ENCODE peak calls at places on chromosomes 6 and 20, in seven cellular contexts. O, E, A, S, Q, C and U are unnamed samples.

GRCh38 chr20:41049451-41049850 is 20.8 kb downstream of the TOP1 start:
- DNase-seq in O (no peak), E (no peak), A (no peak), S (no peak), Q (no peak), C (no peak), U (no peak)

GRCh38 chr6:161186173-161186769 is 87.6 kb downstream of the AGPAT4 start:
- DNase-seq in O (no peak), E (no peak), A (no peak), S (peak), Q (peak), C (peak), U (peak)

GRCh38 chr6:44309092-44309491 is 4.1 kb downstream of the AARS2 start:
- DNase-seq in O (no peak), E (no peak), A (no peak), S (peak), Q (peak), C (peak), U (peak)

GRCh38 chr20:17142666-17143065 is 84.2 kb upstream of the PCSK2 start:
- DNase-seq in O (no peak), E (no peak), A (peak), S (no peak), Q (no peak), C (no peak), U (no peak)

GRCh38 chr6:163263998-163264661 is 150.4 kb upstream of the QKI start:
- DNase-seq in O (peak), E (peak), A (no peak), S (no peak), Q (no peak), C (no peak), U (no peak)

GRCh38 chr6:160756871-160757270 is 54.8 kb downstream of the PLG start:
- DNase-seq in O (no peak), E (no peak), A (no peak), S (no peak), Q (no peak), C (no peak), U (no peak)

GRCh38 chr6:124924333-124924759 is 37.9 kb upstream of the RNF217 start:
- DNase-seq in O (no peak), E (no peak), A (peak), S (peak), Q (no peak), C (peak), U (peak)

GRCh38 chr6:76788154-76788553 is 675.1 kb downstream of the HTR1B start:
- DNase-seq in O (no peak), E (no peak), A (no peak), S (no peak), Q (no peak), C (no peak), U (no peak)

GRCh38 chr6:142853244-142854180 is 91.5 kb downstream of the HIVEP2 start:
- DNase-seq in O (no peak), E (no peak), A (no peak), S (peak), Q (peak), C (peak), U (no peak)

GRCh38 chr6:168231393-168231957 is 88.1 kb downstream of the DACT2 start:
- DNase-seq in O (no peak), E (no peak), A (no peak), S (no peak), Q (no peak), C (no peak), U (no peak)

GRCh38 chr6:136696238-136696637 is 96.0 kb downstream of the MAP3K5 start:
- DNase-seq in O (no peak), E (no peak), A (peak), S (peak), Q (peak), C (peak), U (no peak)

GRCh38 chr6:37340639-37340943 is 13.2 kb upstream of the RNF8 start:
- DNase-seq in O (no peak), E (no peak), A (no peak), S (peak), Q (no peak), C (no peak), U (no peak)

GRCh38 chr6:44074383-44075136 is 52.7 kb downstream of the MRPL14 start:
- DNase-seq in O (peak), E (peak), A (peak), S (peak), Q (peak), C (peak), U (peak)

GRCh38 chr6:28335564-28336283 is at the start of gene ZSCAN31:
- DNase-seq in O (peak), E (peak), A (peak), S (peak), Q (peak), C (peak), U (peak)

GRCh38 chr20:6632187-6632586 is 135.3 kb upstream of the BMP2 start:
- DNase-seq in O (peak), E (no peak), A (peak), S (no peak), Q (peak), C (peak), U (peak)

GRCh38 chr20:45308078-45308778 is at the start of gene MATN4:
- DNase-seq in O (peak), E (no peak), A (no peak), S (no peak), Q (no peak), C (no peak), U (no peak)

GRCh38 chr6:79399499-79399898 is 137.7 kb downstream of the LCA5 start:
- DNase-seq in O (no peak), E (peak), A (peak), S (no peak), Q (no peak), C (no peak), U (no peak)

GRCh38 chr6:20400476-20401402 is 940 bp upstream of the E2F3 start:
- DNase-seq in O (peak), E (peak), A (peak), S (no peak), Q (peak), C (peak), U (no peak)

GRCh38 chr6:28710466-28711191 is 184.9 kb downstream of the GPX5 start:
- DNase-seq in O (peak), E (peak), A (peak), S (peak), Q (peak), C (no peak), U (peak)

GRCh38 chr6:32973144-32973854 is 4.9 kb downstream of the BRD2 start:
- DNase-seq in O (peak), E (peak), A (peak), S (peak), Q (peak), C (peak), U (no peak)

GRCh38 chr20:50325215-50325614 is 134.6 kb downstream of the CEBPB start:
- DNase-seq in O (no peak), E (no peak), A (no peak), S (no peak), Q (no peak), C (no peak), U (no peak)

GRCh38 chr20:23097636-23098580 is 11.8 kb upstream of the CD93 start:
- DNase-seq in O (no peak), E (no peak), A (no peak), S (no peak), Q (no peak), C (no peak), U (no peak)

GRCh38 chr6:109454483-109455160 is 950 bp downstream of the MICAL1 start:
- DNase-seq in O (no peak), E (no peak), A (peak), S (peak), Q (no peak), C (peak), U (no peak)

GRCh38 chr6:24126586-24127192 is 674 bp downstream of the NRSN1 start:
- DNase-seq in O (peak), E (peak), A (peak), S (peak), Q (peak), C (peak), U (peak)

GRCh38 chr20:41782730-41783406 is 164.7 kb upstream of the CHD6 start:
- DNase-seq in O (no peak), E (no peak), A (no peak), S (no peak), Q (no peak), C (no peak), U (no peak)

GRCh38 chr6:12149944-12150510 is 137.9 kb downstream of the HIVEP1 start:
- DNase-seq in O (no peak), E (no peak), A (no peak), S (no peak), Q (no peak), C (no peak), U (no peak)

GRCh38 chr6:129112591-129112990 is 229.7 kb downstream of the LAMA2 start:
- DNase-seq in O (no peak), E (no peak), A (no peak), S (no peak), Q (no peak), C (no peak), U (no peak)

GRCh38 chr6:140441256-140441655 is 1066.8 kb upstream of the CITED2 start:
- DNase-seq in O (peak), E (peak), A (peak), S (peak), Q (peak), C (peak), U (peak)

GRCh38 chr6:16999486-17000436 is 102.1 kb upstream of the STMND1 start:
- DNase-seq in O (no peak), E (no peak), A (no peak), S (peak), Q (peak), C (peak), U (peak)

GRCh38 chr20:20465259-20465658 is 97.4 kb downstream of the INSM1 start:
- DNase-seq in O (peak), E (peak), A (no peak), S (no peak), Q (no peak), C (peak), U (no peak)

GRCh38 chr20:32621071-32621913 is 36.2 kb upstream of the NOL4L start:
- DNase-seq in O (no peak), E (peak), A (peak), S (no peak), Q (no peak), C (no peak), U (no peak)

GRCh38 chr20:35854697-35855434 is 83.1 kb downstream of the PHF20 start:
- DNase-seq in O (no peak), E (no peak), A (no peak), S (peak), Q (no peak), C (peak), U (peak)
- H3K4me2 ChIP-seq in O (no peak), E (no peak), A (no peak), S (no peak), Q (no peak), C (no peak), U (no peak)

GRCh38 chr6:22249646-22250045 is 47.2 kb downstream of the PRL start:
- DNase-seq in O (no peak), E (no peak), A (no peak), S (no peak), Q (no peak), C (no peak), U (no peak)

GRCh38 chr6:22248513-22249308 is 48.1 kb downstream of the PRL start:
- DNase-seq in O (peak), E (no peak), A (peak), S (peak), Q (no peak), C (peak), U (peak)

GRCh38 chr6:22253955-22254655 is 42.7 kb downstream of the PRL start:
- DNase-seq in O (no peak), E (peak), A (no peak), S (no peak), Q (no peak), C (no peak), U (no peak)

GRCh38 chr6:22250486-22250885 is 46.4 kb downstream of the PRL start:
- DNase-seq in O (peak), E (peak), A (peak), S (no peak), Q (no peak), C (no peak), U (no peak)

DNA sequence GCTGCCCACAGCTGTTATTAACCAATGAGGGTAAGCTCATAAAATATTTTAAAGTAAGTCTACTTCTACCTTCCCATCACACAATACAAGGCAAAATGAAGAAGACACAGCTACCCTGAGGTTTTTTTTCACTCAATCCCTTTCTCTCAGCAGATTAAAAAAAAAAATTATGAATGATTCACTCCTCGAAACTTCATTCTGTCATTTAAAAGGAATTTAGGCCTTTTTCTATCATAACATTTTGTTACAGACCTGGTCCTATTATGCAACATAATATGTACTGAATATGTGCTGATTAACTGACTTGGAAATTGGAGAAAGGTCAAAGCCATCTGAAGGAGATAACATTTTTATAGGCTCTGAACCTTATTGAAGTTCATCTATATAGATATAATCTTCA is 45.5 kb downstream of the PRL start:
- DNase-seq in O (no peak), E (no peak), A (no peak), S (peak), Q (peak), C (peak), U (peak)
- H3K27ac ChIP-seq in O (no peak), E (peak), A (peak), S (no peak), Q (peak), C (no peak), U (peak)

GRCh38 chr6:157761926-157762325 is 61.1 kb upstream of the SNX9 start:
- DNase-seq in O (no peak), E (no peak), A (no peak), S (no peak), Q (no peak), C (no peak), U (no peak)
- H3K4me2 ChIP-seq in O (no peak), E (no peak), A (no peak), S (no peak), Q (no peak), C (peak), U (peak)

DNA sequence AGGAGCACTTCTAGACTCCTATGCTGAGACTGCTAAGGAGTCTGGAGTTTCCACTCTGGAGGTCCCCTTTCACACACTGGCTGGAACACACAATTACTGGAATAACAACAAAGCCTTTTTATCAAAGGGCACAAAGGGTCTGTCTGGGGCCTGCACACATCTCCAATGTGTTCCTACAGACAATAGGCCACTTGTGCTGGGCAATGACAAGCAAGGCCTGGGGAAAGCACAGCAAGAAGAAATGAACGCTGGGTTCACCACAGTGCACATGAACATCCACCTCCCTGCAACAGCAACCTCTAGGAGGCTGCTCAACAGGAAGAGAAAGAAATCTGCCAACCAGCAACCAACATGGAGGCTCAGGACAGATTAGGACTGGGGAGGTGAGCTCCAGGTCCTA is 43.9 kb downstream of the TRPC4AP start:
- DNase-seq in O (no peak), E (peak), A (no peak), S (no peak), Q (no peak), C (no peak), U (no peak)
- H3K27ac ChIP-seq in O (no peak), E (no peak), A (no peak), S (no peak), Q (no peak), C (no peak), U (no peak)

GRCh38 chr20:62697468-62697912 is 11.1 kb upstream of the NTSR1 start:
- DNase-seq in O (no peak), E (no peak), A (no peak), S (no peak), Q (no peak), C (no peak), U (no peak)

GRCh38 chr20:62696999-62697398 is 11.6 kb upstream of the NTSR1 start:
- DNase-seq in O (no peak), E (no peak), A (no peak), S (no peak), Q (no peak), C (no peak), U (no peak)

GRCh38 chr20:62699741-62700140 is 8.9 kb upstream of the NTSR1 start:
- DNase-seq in O (no peak), E (no peak), A (no peak), S (no peak), Q (no peak), C (no peak), U (no peak)

GRCh38 chr20:62699296-62699695 is 9.3 kb upstream of the NTSR1 start:
- DNase-seq in O (no peak), E (no peak), A (no peak), S (no peak), Q (no peak), C (no peak), U (no peak)

GRCh38 chr20:62698231-62698630 is 10.4 kb upstream of the NTSR1 start:
- DNase-seq in O (no peak), E (no peak), A (no peak), S (no peak), Q (no peak), C (no peak), U (no peak)
- H3K4me2 ChIP-seq in O (no peak), E (no peak), A (no peak), S (no peak), Q (no peak), C (no peak), U (no peak)

DNA sequence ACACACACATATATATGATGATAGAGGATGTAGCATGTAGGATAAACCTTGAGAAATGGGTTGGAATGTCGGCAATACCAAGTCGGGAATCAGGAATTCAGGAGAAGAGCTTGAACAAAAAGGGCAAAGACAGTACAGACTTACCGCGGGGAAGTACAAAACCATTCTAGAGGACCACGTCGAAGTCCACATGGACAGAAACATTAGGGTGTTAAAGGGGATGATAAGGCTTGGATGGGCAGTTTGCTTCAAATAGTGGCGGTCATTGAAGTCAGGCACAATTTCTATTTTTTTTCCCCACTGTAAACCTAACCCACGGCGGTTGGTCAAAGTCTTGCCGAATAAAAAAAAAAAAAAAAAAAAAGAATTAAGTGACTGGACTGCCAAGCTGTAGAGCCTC is 766 bp upstream of the NUS1 start:
- DNase-seq in O (no peak), E (no peak), A (no peak), S (no peak), Q (no peak), C (no peak), U (no peak)
- H3K27ac ChIP-seq in O (no peak), E (no peak), A (no peak), S (no peak), Q (peak), C (peak), U (no peak)

DNA sequence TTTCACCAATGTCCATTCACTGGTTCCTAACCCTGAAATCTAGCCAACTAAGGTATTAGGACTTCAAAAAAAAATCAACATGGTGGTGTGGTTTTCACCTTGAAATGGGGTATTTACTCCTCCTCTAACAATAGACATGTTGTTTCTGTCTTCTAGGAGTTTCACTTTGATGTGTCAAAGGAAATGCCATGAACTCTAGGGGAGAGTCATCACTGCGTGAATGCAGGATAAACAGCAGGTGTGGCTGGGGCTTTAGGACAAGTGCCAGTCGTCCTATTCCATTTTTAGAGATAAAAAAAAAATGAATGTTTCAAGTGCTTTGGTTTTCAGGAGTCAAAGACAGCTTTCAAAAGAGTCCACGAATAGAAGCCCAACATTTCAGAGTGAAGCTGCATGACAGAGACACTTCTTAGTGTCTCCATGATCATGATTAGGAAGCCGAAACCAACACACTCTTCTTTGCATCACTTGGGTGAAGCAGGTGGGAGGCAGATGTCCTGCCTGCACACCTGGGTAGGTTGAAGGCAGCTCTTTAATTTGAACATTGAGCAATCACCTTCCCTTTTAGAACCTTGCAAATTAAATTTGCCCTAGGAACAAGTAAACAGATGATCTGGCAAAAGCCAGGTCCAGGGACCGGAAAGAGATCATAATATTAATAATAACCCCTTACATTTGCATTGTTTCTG is 328.5 kb upstream of the PRDM1 start:
- DNase-seq in O (no peak), E (no peak), A (no peak), S (no peak), Q (peak), C (no peak), U (no peak)
- H3K4me2 ChIP-seq in O (no peak), E (no peak), A (no peak), S (no peak), Q (peak), C (no peak), U (no peak)